ENCODE peak calls at places on chromosomes 13 and 19, in seven cellular contexts. N is IMR-90, Z is trophoblast cell, W is H9, F is H1, B is neuronal stem cell, P is mesenchymal stem cell. Q is an unnamed sample.

GRCh38 chr13:78595458-78595818 is 7.9 kb downstream of the POU4F1 start:
- DNase-seq in N (no peak), Z (no peak), W (no peak), F (no peak), B (no peak), P (no peak), Q (peak; percentile 78)

GRCh38 chr13:24502567-24503375 is 9.8 kb downstream of the PARP4 start:
- DNase-seq in N (peak; percentile 53), Z (peak; percentile 8), W (no peak), F (no peak), B (peak; percentile 24), P (peak; percentile 69), Q (peak; percentile 58)

GRCh38 chr13:112250788-112251445 is 125.2 kb upstream of the SPACA7 start:
- DNase-seq in N (no peak), Z (no peak), W (no peak), F (no peak), B (no peak), P (no peak), Q (no peak)

GRCh38 chr13:75329097-75329496 is 152.9 kb downstream of the TBC1D4 start:
- DNase-seq in N (no peak), Z (peak; percentile 60), W (no peak), F (no peak), B (no peak), P (no peak), Q (no peak)

GRCh38 chr19:44820648-44821609 is 12.0 kb downstream of the BCAM start:
- DNase-seq in N (no peak), Z (no peak), W (no peak), F (no peak), B (no peak), P (no peak), Q (no peak)

GRCh38 chr13:36131931-36132297 is 732 bp upstream of the DCLK1 start:
- DNase-seq in N (no peak), Z (peak; percentile 8), W (no peak), F (no peak), B (no peak), P (no peak), Q (no peak)

GRCh38 chr19:23305555-23305954 is 55.4 kb upstream of the ZNF724 start:
- DNase-seq in N (no peak), Z (no peak), W (no peak), F (no peak), B (no peak), P (no peak), Q (no peak)

GRCh38 chr13:97933736-97934135 is 19.7 kb upstream of the IPO5 start:
- DNase-seq in N (no peak), Z (no peak), W (no peak), F (no peak), B (no peak), P (no peak), Q (no peak)

GRCh38 chr19:14300281-14300680 is 81.0 kb upstream of the ADGRE5 start:
- DNase-seq in N (no peak), Z (no peak), W (peak; percentile 54), F (no peak), B (no peak), P (no peak), Q (peak; percentile 64)

GRCh38 chr19:40552848-40553247 is 23.8 kb upstream of the SHKBP1 start:
- DNase-seq in N (no peak), Z (no peak), W (no peak), F (no peak), B (no peak), P (no peak), Q (no peak)
- H2BK120ac ChIP-seq in N (no peak overlapping the region), Z (no peak overlapping the region), W (no peak overlapping the region), F (no peak overlapping the region), B (no peak overlapping the region), P (no peak overlapping the region), Q (no peak overlapping the region)

GRCh38 chr19:16371540-16371986 is 46.9 kb downstream of the KLF2 start:
- DNase-seq in N (no peak), Z (no peak), W (no peak), F (no peak), B (no peak), P (no peak), Q (no peak)

GRCh38 chr19:16369306-16369663 is 44.7 kb downstream of the KLF2 start:
- DNase-seq in N (no peak), Z (no peak), W (no peak), F (no peak), B (no peak), P (no peak), Q (no peak)

GRCh38 chr19:16369664-16370576 is 45.3 kb downstream of the KLF2 start:
- DNase-seq in N (no peak), Z (no peak), W (no peak), F (no peak), B (no peak), P (no peak), Q (no peak)

GRCh38 chr19:16372065-16372915 is 47.7 kb downstream of the KLF2 start:
- DNase-seq in N (no peak), Z (no peak), W (no peak), F (no peak), B (no peak), P (no peak), Q (no peak)

DNA sequence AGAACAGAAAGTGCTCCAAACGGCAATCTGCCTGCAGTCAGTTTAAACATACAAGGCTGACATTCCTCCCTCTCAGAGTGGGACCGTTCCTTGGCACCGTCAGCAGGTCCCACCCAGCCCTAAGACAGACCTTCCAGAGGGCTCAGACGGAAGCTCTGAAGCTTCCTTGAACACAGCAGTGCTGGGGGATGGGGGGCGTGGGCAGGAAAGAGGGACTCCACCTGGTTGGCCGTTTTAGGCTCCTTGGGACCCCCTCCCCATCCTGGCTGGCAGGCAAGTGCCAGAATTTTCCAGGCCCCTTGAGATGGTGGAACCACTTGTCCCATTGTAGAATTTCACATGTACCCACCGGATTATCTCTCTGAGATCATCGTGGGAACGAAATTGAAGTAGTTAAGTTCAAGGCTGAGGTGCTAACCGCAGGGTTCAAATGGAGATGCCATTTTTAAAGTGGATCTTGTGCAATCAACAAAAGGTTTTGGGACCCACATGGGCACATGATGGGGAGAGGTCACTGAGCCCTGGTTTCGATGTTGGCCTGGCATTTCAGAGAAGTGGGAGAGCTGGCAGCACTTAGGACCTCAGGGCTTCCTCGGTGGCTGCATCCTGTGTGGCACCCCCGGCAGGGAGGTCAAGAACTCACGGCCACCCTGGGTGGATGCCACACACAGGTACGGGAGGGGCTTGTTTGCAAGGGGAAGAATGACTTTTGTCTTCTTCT is 46.2 kb downstream of the KLF2 start:
- DNase-seq in N (no peak), Z (no peak), W (no peak), F (no peak), B (no peak), P (no peak), Q (no peak)
- H2BK120ac ChIP-seq in N (no peak overlapping the region), Z (no peak overlapping the region), W (no peak overlapping the region), F (no peak overlapping the region), B (no peak overlapping the region), P (no peak overlapping the region), Q (no peak overlapping the region)

DNA sequence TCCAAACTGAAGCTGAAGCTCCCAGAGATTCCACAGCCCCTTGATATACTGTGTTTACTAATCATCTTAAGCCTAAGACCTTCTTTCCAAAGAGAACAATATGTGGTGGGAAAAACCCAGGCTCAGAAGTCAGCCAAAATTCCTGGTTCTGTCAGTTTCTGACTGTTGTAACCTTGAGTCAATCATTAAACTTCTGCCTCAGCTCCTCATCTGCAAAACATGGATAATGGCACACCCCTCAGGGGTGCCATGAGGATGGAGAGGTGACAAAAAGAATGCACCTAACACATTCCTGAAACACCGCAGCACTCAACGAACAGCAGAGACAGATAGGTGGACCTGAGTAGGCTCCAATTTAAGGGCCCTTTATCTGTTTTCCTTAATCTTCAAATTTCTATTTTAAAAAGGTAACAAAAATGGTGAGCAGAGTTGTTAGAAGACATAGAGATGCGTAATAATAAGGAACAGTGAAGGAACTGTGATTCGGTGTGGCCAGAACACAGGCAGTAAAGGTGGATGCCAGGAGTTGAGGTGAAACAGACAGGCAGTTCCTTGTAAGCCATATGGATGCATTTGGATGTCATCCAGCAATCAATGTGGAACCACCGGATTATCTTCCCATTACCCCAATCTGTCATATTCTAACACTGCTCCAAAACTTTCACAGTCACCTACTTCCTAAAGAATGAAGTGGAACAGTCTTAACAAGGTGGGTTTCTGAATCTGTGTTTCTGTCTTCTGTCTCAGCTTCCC is 56.6 kb upstream of the DOCK9 start:
- DNase-seq in N (no peak), Z (no peak), W (no peak), F (no peak), B (no peak), P (no peak), Q (peak; percentile 57)
- H2BK120ac ChIP-seq in N (no peak overlapping the region), Z (no peak overlapping the region), W (no peak overlapping the region), F (no peak overlapping the region), B (no peak overlapping the region), P (no peak overlapping the region), Q (no peak overlapping the region)

GRCh38 chr19:1211494-1212234 is 6.1 kb downstream of the STK11 start:
- DNase-seq in N (no peak), Z (peak; percentile 67), W (peak; percentile 79), F (no peak), B (no peak), P (no peak), Q (peak; percentile 76)
- H2BK120ac ChIP-seq in N (no peak overlapping the region), Z (no peak overlapping the region), W (no peak overlapping the region), F (no peak overlapping the region), B (peak overlapping the region; percentile 72), P (no peak overlapping the region), Q (no peak overlapping the region)

DNA sequence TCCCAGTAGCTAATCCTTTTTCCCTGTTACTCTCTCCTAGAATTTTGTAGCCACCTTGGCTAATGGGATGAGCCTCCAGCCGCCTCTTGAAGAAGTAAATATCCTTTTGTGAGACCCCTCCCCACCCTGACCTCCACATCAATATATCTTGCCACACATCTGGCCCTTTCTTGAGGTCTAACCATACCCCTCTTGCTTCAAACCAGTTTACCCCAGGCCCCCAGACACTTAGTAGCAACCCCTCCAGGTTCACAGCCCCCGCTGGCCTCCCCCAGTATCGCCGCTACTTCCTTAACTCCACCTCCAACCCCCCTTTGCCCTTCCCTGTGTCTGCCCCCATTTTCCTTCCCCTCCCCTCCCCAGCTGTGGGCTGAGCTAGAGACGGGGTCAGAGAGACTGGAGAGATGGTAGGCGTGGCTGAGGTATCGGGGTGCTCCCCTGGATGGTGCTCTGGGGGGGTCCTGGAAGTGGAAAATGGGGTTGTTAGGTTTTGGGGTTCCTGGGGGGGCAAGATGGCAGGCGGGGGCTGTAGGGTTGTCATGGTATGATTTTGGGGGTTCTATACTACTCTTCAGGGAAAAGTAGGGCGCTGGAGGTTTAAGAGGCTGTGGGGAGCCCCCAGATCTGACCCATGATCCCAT is 2.9 kb downstream of the PRMT1 start:
- DNase-seq in N (no peak), Z (no peak), W (no peak), F (no peak), B (no peak), P (no peak), Q (no peak)
- H2BK120ac ChIP-seq in N (no peak overlapping the region), Z (no peak overlapping the region), W (no peak overlapping the region), F (no peak overlapping the region), B (no peak overlapping the region), P (no peak overlapping the region), Q (no peak overlapping the region)

DNA sequence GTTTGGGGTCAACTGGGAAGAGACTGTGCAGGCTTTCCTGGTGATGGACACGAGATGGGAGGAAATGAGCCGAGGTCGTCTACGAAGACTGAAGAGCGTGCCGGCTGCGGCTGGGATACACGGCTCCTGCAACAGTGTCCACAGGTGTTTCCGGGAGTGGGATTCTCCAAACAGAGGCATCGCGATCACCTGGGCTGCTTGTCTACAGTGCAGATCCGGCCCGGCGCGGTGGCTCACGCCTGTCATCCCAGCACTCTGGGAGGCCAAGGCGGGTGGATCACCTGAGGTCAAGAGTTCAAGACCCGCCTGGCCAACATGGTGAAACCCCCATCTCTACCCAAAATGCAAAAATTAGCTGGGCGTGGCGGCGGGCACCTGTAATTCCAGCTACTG is 11.6 kb upstream of the SLC39A3 start:
- DNase-seq in N (no peak), Z (no peak), W (no peak), F (no peak), B (no peak), P (no peak), Q (no peak)
- H2BK120ac ChIP-seq in N (no peak overlapping the region), Z (no peak overlapping the region), W (no peak overlapping the region), F (no peak overlapping the region), B (no peak overlapping the region), P (no peak overlapping the region), Q (no peak overlapping the region)

GRCh38 chr19:5032101-5032967 is 63.4 kb downstream of the KDM4B start:
- DNase-seq in N (no peak), Z (no peak), W (no peak), F (no peak), B (no peak), P (peak; percentile 66), Q (no peak)
- H2BK120ac ChIP-seq in N (no peak overlapping the region), Z (no peak overlapping the region), W (no peak overlapping the region), F (no peak overlapping the region), B (peak overlapping the region; percentile 67), P (no peak overlapping the region), Q (no peak overlapping the region)